ENCODE peak calls at places on chromosomes 5 and 9, in four cellular contexts. M, T, S and Y are unnamed samples.

GRCh38 chr9:133814586-133815090 is 76.5 kb upstream of the SARDH start:
- DNase-seq in T (no peak), M (no peak), S (no peak), Y (no peak)

GRCh38 chr9:80320916-80321315 is 749.2 kb downstream of the TLE4 start:
- DNase-seq in S (no peak), T (no peak), M (no peak), Y (no peak)

GRCh38 chr9:98222885-98223640 is 30.6 kb upstream of the CORO2A start:
- DNase-seq in S (peak), T (no peak), M (no peak), Y (no peak)

GRCh38 chr9:113649054-113649453 is 185.5 kb downstream of the RGS3 start:
- DNase-seq in M (no peak), S (no peak), T (no peak), Y (no peak)

GRCh38 chr9:22863736-22864135 is 417.1 kb downstream of the DMRTA1 start:
- DNase-seq in T (no peak), S (no peak), M (no peak), Y (no peak)

GRCh38 chr5:159313197-159313596 is 17.1 kb downstream of the IL12B start:
- DNase-seq in T (no peak), M (no peak), S (no peak), Y (no peak)

GRCh38 chr9:123043081-123043939 is 9.8 kb downstream of the GPR21 start:
- DNase-seq in T (no peak), M (no peak), S (no peak), Y (no peak)

GRCh38 chr5:100188339-100188738 is 346.8 kb upstream of the FAM174A start:
- DNase-seq in T (no peak), M (no peak), S (no peak), Y (no peak)

GRCh38 chr5:8958602-8959001 is 587.3 kb downstream of the SEMA5A start:
- DNase-seq in S (no peak), M (no peak), T (no peak), Y (no peak)

GRCh38 chr5:143213851-143214363 is 189.6 kb downstream of the NR3C1 start:
- DNase-seq in T (peak), S (no peak), M (no peak), Y (no peak)

GRCh38 chr5:141605523-141606277 is 13.1 kb downstream of the DIAPH1 start:
- DNase-seq in S (no peak), M (no peak), T (peak), Y (no peak)

GRCh38 chr5:142888469-142889085 is 118.4 kb downstream of the ARHGAP26 start:
- DNase-seq in T (peak), M (no peak), S (peak), Y (peak)

GRCh38 chr9:36492849-36493248 is 79.8 kb upstream of the MELK start:
- DNase-seq in T (no peak), S (no peak), M (no peak), Y (no peak)

GRCh38 chr5:52961238-52961637 is 27.9 kb upstream of the ITGA2 start:
- DNase-seq in T (no peak), M (no peak), S (no peak), Y (no peak)

GRCh38 chr5:167488371-167488770 is 803.1 kb upstream of the WWC1 start:
- DNase-seq in S (no peak), M (no peak), T (no peak), Y (no peak)

GRCh38 chr9:93365427-93366118 is 85.9 kb upstream of the FAM120A start:
- DNase-seq in M (peak), S (no peak), T (no peak), Y (no peak)

GRCh38 chr9:95509851-95510529 is 6.8 kb downstream of the PTCH1 start:
- DNase-seq in T (no peak), S (no peak), M (no peak), Y (no peak)

GRCh38 chr9:109203761-109204360 is 36.8 kb upstream of the FRRS1L start:
- DNase-seq in T (no peak), S (no peak), M (no peak), Y (no peak)

GRCh38 chr5:97929383-97929782 is 746.3 kb upstream of the RIOK2 start:
- DNase-seq in M (no peak), S (no peak), T (no peak), Y (no peak)

GRCh38 chr5:95967236-95967635 is 5.6 kb upstream of the ELL2 start:
- DNase-seq in S (no peak), M (no peak), T (no peak), Y (no peak)

GRCh38 chr5:37424441-37424840 is 45.3 kb downstream of the WDR70 start:
- DNase-seq in M (no peak), S (no peak), T (no peak), Y (no peak)

GRCh38 chr9:124975131-124975530 is 34.2 kb upstream of the GOLGA1 start:
- DNase-seq in S (no peak), T (no peak), M (no peak), Y (no peak)

GRCh38 chr9:19223724-19224123 is 6.8 kb upstream of the DENND4C start:
- DNase-seq in M (no peak), S (no peak), T (no peak), Y (no peak)

DNA sequence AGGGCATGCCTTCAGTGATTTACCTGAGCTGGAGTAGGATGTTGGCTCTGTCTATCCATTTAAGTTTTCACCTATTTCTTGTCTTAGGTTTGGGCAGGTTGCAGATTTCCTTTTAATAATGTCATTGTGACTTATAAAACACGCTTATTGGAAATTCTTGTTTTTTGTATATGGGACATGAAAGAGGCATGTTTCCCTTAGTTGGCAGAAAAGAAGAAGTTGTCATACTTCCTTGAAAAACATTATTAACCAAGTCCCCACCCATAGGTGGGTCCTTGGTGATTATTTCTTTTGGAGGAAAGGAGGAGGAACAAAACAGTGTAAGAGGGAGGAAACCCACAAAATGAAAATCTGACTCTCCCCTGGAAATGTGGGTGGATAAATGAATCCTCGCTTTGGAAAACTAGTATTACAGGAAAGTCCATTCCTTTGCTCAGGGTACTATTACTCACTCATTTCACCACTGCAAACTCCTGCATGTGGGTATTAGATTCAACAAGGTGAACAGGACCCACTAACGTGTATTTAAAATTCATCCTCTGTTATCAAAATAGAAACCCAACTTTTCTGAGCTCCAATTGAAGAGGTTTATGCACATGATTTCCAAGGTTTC is 9.2 kb downstream of the CER1 start:
- DNase-seq in T (no peak), S (no peak), M (no peak), Y (no peak)
- TF ChIP-seq ELF4 in T (no peak), S (no peak), M (no peak), Y (no peak)

GRCh38 chr5:170305016-170305645 is 7.6 kb upstream of the LCP2 start:
- DNase-seq in M (no peak), T (no peak), S (no peak), Y (no peak)

GRCh38 chr5:170310187-170310586 is 12.6 kb upstream of the LCP2 start:
- DNase-seq in T (no peak), S (no peak), M (no peak), Y (no peak)

GRCh38 chr5:170305646-170306025 is 8.1 kb upstream of the LCP2 start:
- DNase-seq in T (no peak), S (no peak), M (no peak), Y (no peak)

GRCh38 chr5:170306381-170306790 is 8.8 kb upstream of the LCP2 start:
- DNase-seq in S (no peak), M (no peak), T (peak), Y (peak)

GRCh38 chr5:170307575-170308465 is 10.2 kb upstream of the LCP2 start:
- DNase-seq in M (no peak), S (no peak), T (peak), Y (no peak)
- TF ChIP-seq ELF4 in M (no peak), S (no peak), T (no peak), Y (no peak)

GRCh38 chr9:132114102-132114707 is 34.5 kb upstream of the MED27 start:
- DNase-seq in M (peak), T (peak), S (peak), Y (peak)
- TF ChIP-seq ELF4 in M (peak), T (no peak), S (peak), Y (no peak)

GRCh38 chr5:72195581-72195980 is 88.3 kb downstream of the MAP1B start:
- DNase-seq in S (no peak), T (no peak), M (no peak), Y (no peak)

GRCh38 chr5:72191404-72191803 is 84.1 kb downstream of the MAP1B start:
- DNase-seq in S (no peak), M (no peak), T (no peak), Y (no peak)

GRCh38 chr5:72199681-72200080 is 92.4 kb downstream of the MAP1B start:
- DNase-seq in S (no peak), M (no peak), T (no peak), Y (no peak)

GRCh38 chr5:72197393-72197792 is 90.1 kb downstream of the MAP1B start:
- DNase-seq in T (no peak), M (no peak), S (no peak), Y (no peak)

GRCh38 chr5:72194846-72195245 is 87.6 kb downstream of the MAP1B start:
- DNase-seq in S (no peak), M (no peak), T (no peak), Y (no peak)
- TF ChIP-seq ELF4 in S (no peak), M (no peak), T (no peak), Y (no peak)

GRCh38 chr5:66660401-66660800 is 64.2 kb downstream of the MAST4 start:
- DNase-seq in M (no peak), T (no peak), S (no peak), Y (no peak)
- TF ChIP-seq ELF4 in M (no peak), T (no peak), S (no peak), Y (no peak)

GRCh38 chr5:40367260-40367659 is 312.5 kb upstream of the PTGER4 start:
- DNase-seq in M (no peak), T (no peak), S (no peak), Y (no peak)
- TF ChIP-seq ELF4 in M (no peak), T (no peak), S (no peak), Y (no peak)

DNA sequence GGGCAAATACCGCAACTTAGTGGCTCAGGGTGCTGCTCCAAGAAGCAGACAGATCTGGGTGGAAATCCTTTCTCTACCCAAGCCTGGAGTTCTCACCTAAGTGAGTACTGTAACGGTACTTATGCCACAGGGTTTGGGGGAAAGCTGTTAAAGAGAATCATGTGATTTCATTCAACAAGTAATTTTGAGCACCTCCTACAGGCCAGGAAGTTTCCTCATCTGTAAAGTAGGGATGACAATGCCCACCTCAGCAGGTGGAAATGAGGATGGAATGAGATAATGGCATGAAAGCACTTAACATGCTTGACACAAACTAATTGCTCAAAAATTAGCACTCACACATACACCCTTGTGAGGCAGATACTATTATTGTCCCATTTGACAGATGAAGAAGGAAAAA is 114.1 kb downstream of the JAKMIP2 start:
- DNase-seq in T (no peak), S (no peak), M (no peak), Y (no peak)
- TF ChIP-seq ELF4 in T (no peak), S (no peak), M (no peak), Y (no peak)